ENCODE peak calls at places on chromosome 4, in six cellular contexts. L is upper lobe of left lung, V is GM12864, Z is amygdala, Q is PC-9, B is NCI-H1417. S is an unnamed sample.

GRCh38 chr4:125750827-125751466 is 436.2 kb downstream of the FAT4 start:
- DNase-seq in L (no peak), V (no peak), Z (no peak), Q (no peak), B (no peak), S (no peak)

GRCh38 chr4:39898015-39898414 is 79.7 kb downstream of the PDS5A start:
- DNase-seq in L (no peak), V (no peak), Z (no peak), Q (no peak), B (no peak), S (no peak)

GRCh38 chr4:28010543-28011235 is 1150.0 kb downstream of the STIM2 start:
- DNase-seq in L (peak; percentile 41), V (no peak), Z (no peak), Q (no peak), B (no peak), S (no peak)

GRCh38 chr4:89800012-89800516 is 36.9 kb downstream of the SNCA start:
- DNase-seq in L (no peak), V (no peak), Z (no peak), Q (no peak), B (no peak), S (no peak)

GRCh38 chr4:54320826-54321320 is 91.8 kb downstream of the PDGFRA start:
- DNase-seq in L (no peak), V (no peak), Z (no peak), Q (no peak), B (no peak), S (no peak)

GRCh38 chr4:74675673-74676279 is 118.5 kb downstream of the BTC start:
- DNase-seq in L (no peak), V (peak; percentile 18), Z (no peak), Q (no peak), B (peak; percentile 22), S (no peak)

GRCh38 chr4:95068818-95069478 is 311.2 kb downstream of the BMPR1B start:
- DNase-seq in L (no peak), V (no peak), Z (no peak), Q (no peak), B (no peak), S (no peak)

GRCh38 chr4:129604632-129605031 is 508.7 kb downstream of the C4orf33 start:
- DNase-seq in L (no peak), V (no peak), Z (no peak), Q (no peak), B (no peak), S (no peak)

GRCh38 chr4:76420311-76420710 is 630 bp downstream of the CCDC158 start:
- DNase-seq in L (no peak), V (no peak), Z (no peak), Q (no peak), B (peak; percentile 83), S (no peak)

GRCh38 chr4:124937993-124938392 is 225.5 kb upstream of the ANKRD50 start:
- DNase-seq in L (no peak), V (no peak), Z (no peak), Q (no peak), B (no peak), S (no peak)

GRCh38 chr4:28686618-28687017 is 1826.0 kb downstream of the STIM2 start:
- DNase-seq in L (no peak), V (no peak), Z (peak; percentile 7), Q (peak; percentile 3), B (peak; percentile 18), S (no peak)

GRCh38 chr4:152991361-152991760 is 55.2 kb downstream of the FHDC1 start:
- DNase-seq in L (no peak), V (no peak), Z (no peak), Q (no peak), B (no peak), S (no peak)

GRCh38 chr4:142656178-142656577 is 189.9 kb downstream of the INPP4B start:
- DNase-seq in L (no peak), V (no peak), Z (no peak), Q (peak; percentile 10), B (peak; percentile 13), S (no peak)

GRCh38 chr4:118920247-118920646 is 31.6 kb downstream of the SYNPO2 start:
- DNase-seq in L (no peak), V (no peak), Z (no peak), Q (no peak), B (no peak), S (no peak)

GRCh38 chr4:48470135-48470534 is 13.0 kb upstream of the SLC10A4 start:
- DNase-seq in L (no peak), V (no peak), Z (no peak), Q (no peak), B (no peak), S (no peak)

GRCh38 chr4:15577508-15577907 is 77.6 kb downstream of the FBXL5 start:
- DNase-seq in L (no peak), V (no peak), Z (no peak), Q (no peak), B (no peak), S (no peak)

GRCh38 chr4:139167774-139168444 is 9.1 kb downstream of the ELF2 start:
- DNase-seq in L (no peak), V (no peak), Z (no peak), Q (peak; percentile 11), B (no peak), S (no peak)

GRCh38 chr4:41436365-41437263 is 101.3 kb upstream of the LIMCH1 start:
- DNase-seq in L (no peak), V (no peak), Z (no peak), Q (no peak), B (no peak), S (no peak)

GRCh38 chr4:7752649-7753048 is 187.0 kb downstream of the AFAP1 start:
- DNase-seq in L (no peak), V (no peak), Z (no peak), Q (peak; percentile 63), B (no peak), S (no peak)

GRCh38 chr4:101200561-101200960 is 146.8 kb downstream of the PPP3CA start:
- DNase-seq in L (no peak), V (no peak), Z (no peak), Q (no peak), B (no peak), S (no peak)

GRCh38 chr4:3429651-3430050 is 12.1 kb upstream of the HGFAC start:
- DNase-seq in L (peak; percentile 58), V (no peak), Z (no peak), Q (no peak), B (no peak), S (no peak)

S was measured in right atrium auricular region.